ENCODE peak calls at places on chromosomes 11 and 22, in ten cellular contexts. P, V, A, D, H, C, B, Q, I and E are unnamed samples.

GRCh38 chr11:115656684-115657083 is 152.5 kb upstream of the CADM1 start:
- DNase-seq in H (peak), C (no peak), P (peak), I (no peak), B (no peak), D (no peak), A (no peak), V (no peak), Q (no peak), E (peak)

GRCh38 chr11:29321293-29322132 is 695.3 kb downstream of the KCNA4 start:
- DNase-seq in C (no peak), D (no peak), H (no peak), Q (no peak), A (no peak), P (peak), B (no peak), V (peak), I (no peak), E (no peak)

GRCh38 chr11:92830382-92831148 is 138.9 kb upstream of the MTNR1B start:
- DNase-seq in Q (no peak), D (no peak), P (no peak), H (no peak), B (no peak), I (no peak), A (no peak), V (no peak), C (no peak), E (no peak)

GRCh38 chr22:50305658-50306566 is 1.5 kb downstream of the PLXNB2 start:
- DNase-seq in B (peak), D (peak), H (peak), P (peak), Q (peak), A (no peak), V (peak), C (no peak), I (peak), E (no peak)

GRCh38 chr11:27158763-27159679 is 118.4 kb downstream of the BBOX1 start:
- DNase-seq in B (peak), V (peak), D (peak), C (peak), H (peak), P (peak), I (peak), Q (peak), A (no peak), E (peak)

GRCh38 chr11:67404515-67405195 is 772 bp downstream of the TBC1D10C start:
- DNase-seq in C (no peak), I (no peak), Q (no peak), P (no peak), A (no peak), D (no peak), H (no peak), B (no peak), V (no peak), E (no peak)

GRCh38 chr11:12893787-12894672 is 115.1 kb upstream of the RASSF10 start:
- DNase-seq in D (peak), C (peak), V (no peak), H (peak), B (no peak), I (peak), A (peak), P (peak), Q (peak), E (peak)

GRCh38 chr11:134822930-134823329 is 410.9 kb upstream of the B3GAT1 start:
- DNase-seq in B (no peak), A (no peak), H (no peak), C (no peak), V (no peak), I (no peak), Q (no peak), P (no peak), D (no peak), E (peak)

GRCh38 chr11:44619931-44620725 is 54.7 kb downstream of the CD82 start:
- DNase-seq in P (no peak), Q (peak), C (no peak), B (no peak), I (no peak), H (no peak), A (no peak), D (no peak), V (no peak), E (peak)

GRCh38 chr22:48938741-48939140 is 888.9 kb downstream of the BRD1 start:
- DNase-seq in C (no peak), A (no peak), D (no peak), V (no peak), Q (no peak), P (no peak), I (no peak), H (no peak), B (no peak), E (no peak)

GRCh38 chr22:23152238-23153114 is 7.2 kb downstream of the RAB36 start:
- DNase-seq in C (no peak), H (no peak), I (no peak), V (no peak), A (no peak), Q (no peak), P (no peak), D (no peak), B (no peak), E (peak)

GRCh38 chr11:78039919-78040671 is 17.0 kb upstream of the KCTD14 start:
- DNase-seq in H (peak), I (peak), A (no peak), V (peak), P (peak), B (no peak), C (no peak), Q (peak), D (no peak), E (no peak)
- H3K4me3 ChIP-seq in H (no peak), I (no peak), A (no peak), V (peak), P (peak), B (no peak), C (peak), Q (peak), D (peak), E (no peak)

DNA sequence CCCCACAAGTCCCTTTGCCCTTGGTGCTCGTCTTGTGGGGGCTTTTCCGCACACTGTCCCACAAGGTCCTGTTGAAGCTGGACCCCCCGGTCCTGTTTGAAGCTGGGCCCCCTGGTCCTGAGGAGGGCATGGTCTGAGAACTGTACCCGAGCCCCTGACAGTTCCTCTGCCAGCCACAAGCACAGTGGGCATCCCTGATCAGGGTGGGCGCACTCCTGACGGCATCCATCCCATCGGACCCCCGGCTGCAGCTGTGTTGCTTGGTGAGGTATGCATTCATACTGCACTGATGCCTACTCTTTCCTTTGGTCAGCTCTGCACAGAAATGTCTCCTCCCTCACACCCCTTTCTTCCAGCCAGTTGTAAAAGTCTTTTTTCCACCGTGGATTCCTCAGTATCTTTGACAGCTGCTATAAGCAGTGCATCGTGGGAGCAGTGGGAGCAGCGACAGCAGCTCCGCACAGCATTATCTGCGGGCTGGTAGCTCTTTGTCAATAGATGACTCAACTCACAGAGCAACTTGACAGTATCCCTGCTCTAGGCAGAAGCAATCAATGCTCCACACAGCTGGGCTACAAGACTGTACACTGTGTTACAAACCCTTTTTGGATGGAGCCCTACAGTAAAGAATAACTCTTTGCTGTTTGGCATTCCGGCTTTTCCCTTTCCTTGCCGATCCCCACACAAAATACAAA is 1030.8 kb upstream of the CCDC90B start:
- DNase-seq in P (no peak), Q (no peak), D (no peak), A (no peak), B (no peak), I (peak), V (no peak), C (no peak), H (no peak), E (no peak)
- H3K4me3 ChIP-seq in P (no peak), Q (no peak), D (no peak), A (no peak), B (no peak), I (no peak), V (no peak), C (no peak), H (no peak), E (no peak)

DNA sequence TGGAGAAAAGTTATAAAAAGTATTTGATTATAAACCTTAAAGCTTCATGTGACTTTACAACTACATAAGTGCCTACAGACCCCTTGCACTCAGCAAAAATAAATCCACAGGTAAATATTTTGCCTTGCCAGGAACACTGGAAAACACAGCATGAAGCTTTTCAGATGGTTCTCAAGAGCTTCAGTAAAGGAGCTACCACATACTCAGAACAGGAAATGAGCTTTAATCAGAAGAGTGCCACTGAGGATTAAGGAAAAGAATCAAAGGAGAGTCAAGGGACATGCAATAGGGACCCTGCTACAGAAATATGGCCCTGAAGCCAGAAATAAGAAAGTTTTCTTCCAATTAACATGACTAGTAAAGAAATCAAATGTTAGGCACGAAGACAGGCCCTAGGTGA is 1.2 kb downstream of the CASP1 start:
- DNase-seq in P (no peak), H (no peak), V (no peak), A (peak), I (no peak), C (no peak), Q (no peak), D (no peak), B (no peak), E (no peak)
- H3K4me3 ChIP-seq in P (no peak), H (no peak), V (peak), A (peak), I (no peak), C (no peak), Q (no peak), D (peak), B (no peak), E (no peak)

DNA sequence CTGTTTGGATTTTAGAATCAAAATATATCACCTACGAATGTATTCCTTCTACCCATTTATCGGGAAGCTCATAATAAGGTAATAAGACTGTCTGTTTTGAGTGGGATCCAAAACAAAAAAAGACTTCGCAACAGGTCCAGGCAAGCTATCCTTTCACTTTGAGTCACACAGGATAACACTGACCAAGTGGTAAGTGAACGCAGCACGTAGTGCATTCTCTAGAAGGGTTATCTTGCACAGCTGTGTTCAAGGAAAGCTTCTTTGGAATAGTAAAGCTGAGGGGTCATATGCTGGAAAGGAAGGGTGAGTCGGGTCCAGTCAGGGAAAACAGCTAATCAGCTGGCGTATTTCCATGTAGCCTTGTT is 22.3 kb upstream of the NRGN start:
- DNase-seq in A (no peak), P (no peak), C (no peak), B (no peak), Q (no peak), I (peak), D (peak), V (no peak), H (no peak), E (no peak)
- H3K4me3 ChIP-seq in A (peak), P (no peak), C (no peak), B (no peak), Q (peak), I (no peak), D (peak), V (no peak), H (no peak), E (no peak)

DNA sequence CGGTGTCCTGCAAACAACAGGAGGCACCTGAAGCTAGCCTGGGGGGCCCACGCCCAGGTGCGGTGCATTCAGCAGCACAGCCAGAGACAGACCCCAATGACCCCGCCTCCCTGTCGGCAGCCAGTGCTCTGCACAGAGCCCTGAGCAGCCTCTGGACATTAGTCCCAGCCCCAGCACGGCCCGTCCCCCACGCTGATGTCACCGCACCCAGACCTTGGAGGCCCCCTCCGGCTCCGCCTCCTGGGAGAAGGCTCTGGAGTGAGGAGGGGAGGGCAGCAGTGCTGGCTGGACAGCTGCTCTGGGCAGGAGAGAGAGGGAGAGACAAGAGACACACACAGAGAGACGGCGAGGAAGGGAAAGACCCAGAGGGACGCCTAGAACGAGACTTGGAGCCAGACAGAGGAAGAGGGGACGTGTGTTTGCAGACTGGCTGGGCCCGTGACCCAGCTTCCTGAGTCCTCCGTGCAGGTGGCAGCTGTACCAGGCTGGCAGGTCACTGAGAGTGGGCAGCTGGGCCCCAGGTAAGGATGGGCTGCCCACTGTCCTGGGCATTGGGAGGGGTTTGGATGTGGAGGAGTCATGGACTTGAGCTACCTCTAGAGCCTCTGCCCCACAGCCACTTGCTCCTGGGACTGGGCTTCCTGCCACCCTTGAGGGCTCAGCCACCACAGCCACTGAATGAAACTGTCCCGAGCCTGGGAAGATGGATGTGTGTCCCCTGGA is at the start of gene MYO7A:
- DNase-seq in I (peak), B (no peak), C (no peak), P (no peak), A (no peak), H (peak), D (no peak), Q (peak), V (no peak), E (peak)
- H3K4me3 ChIP-seq in I (peak), B (peak), C (peak), P (peak), A (peak), H (no peak), D (peak), Q (peak), V (peak), E (peak)

GRCh38 chr22:45450101-45450785 is 36.8 kb downstream of the RIBC2 start:
- DNase-seq in A (no peak), P (no peak), C (no peak), Q (no peak), H (no peak), V (no peak), I (no peak), D (no peak), B (no peak), E (no peak)
- H3K4me3 ChIP-seq in A (no peak), P (no peak), C (no peak), Q (no peak), H (no peak), V (no peak), I (no peak), D (no peak), B (no peak), E (no peak)

DNA sequence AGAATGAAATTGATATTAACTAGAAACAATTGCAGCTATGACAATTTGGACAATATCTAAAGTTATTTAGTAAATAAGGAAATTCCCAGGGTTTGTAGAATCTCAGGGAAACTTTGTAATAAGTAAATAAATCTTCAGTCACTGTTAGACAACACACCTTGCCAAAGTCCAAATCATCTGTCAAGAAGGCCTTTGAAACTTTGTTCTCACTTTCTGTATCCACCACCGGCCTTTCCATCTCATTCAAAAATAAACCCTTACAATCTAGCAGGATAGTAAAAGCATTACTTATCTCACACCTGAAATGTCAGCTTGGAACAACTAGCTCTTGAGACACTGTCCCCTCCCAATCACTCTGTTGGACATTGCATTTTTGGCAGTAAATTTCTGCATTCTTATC is 7.9 kb downstream of the NNMT start:
- DNase-seq in C (no peak), A (no peak), B (no peak), V (no peak), H (no peak), P (no peak), I (no peak), Q (no peak), D (no peak), E (no peak)
- H3K4me3 ChIP-seq in C (no peak), A (no peak), B (no peak), V (no peak), H (no peak), P (peak), I (no peak), Q (no peak), D (no peak), E (no peak)

GRCh38 chr11:8685306-8685705 is 2.7 kb downstream of the RPL27A start:
- DNase-seq in B (no peak), H (no peak), A (no peak), Q (no peak), V (no peak), D (no peak), P (no peak), I (no peak), C (no peak), E (no peak)
- H3K4me3 ChIP-seq in B (no peak), H (no peak), A (no peak), Q (no peak), V (peak), D (peak), P (peak), I (no peak), C (peak), E (no peak)

DNA sequence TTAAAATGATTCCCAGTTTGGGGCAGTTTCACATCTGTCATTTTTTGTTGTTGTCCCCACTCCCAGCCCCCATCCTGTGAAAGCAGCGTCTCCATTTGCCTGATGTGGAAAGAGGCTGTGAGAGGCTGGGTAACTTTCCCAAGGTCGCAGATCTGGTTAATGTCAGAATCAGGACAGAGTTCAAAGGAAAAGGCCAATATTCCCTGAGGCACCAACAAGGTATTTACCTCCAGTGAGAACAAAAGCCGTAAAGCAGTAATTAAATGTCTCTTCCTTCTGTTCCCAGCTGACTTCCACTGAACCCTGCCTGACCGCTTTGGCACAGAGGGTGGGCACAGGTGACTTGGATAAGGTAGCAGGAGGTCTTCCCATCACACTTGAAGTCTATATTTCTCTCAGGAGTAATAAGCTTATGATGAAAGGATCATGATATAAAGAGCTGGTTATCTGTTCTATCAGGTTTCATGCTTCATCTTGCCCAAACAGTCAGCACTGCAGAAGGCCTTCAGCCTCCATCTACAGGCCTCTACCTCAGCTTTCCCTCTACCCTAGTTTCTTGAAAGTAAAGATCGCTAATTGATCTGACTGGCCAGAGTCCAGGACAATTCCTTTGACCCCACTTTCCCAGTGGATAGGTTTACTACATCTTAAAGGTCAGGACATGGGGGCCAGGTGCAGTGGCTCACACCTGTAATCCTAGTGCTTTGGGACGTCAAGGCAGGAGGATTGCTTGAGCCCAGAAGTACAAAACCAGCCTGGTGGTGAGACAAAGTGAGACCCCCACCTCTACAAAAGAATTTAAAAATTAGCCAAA is 9.4 kb downstream of the C11orf91 start:
- DNase-seq in V (no peak), C (no peak), B (no peak), P (peak), D (no peak), H (peak), Q (no peak), I (no peak), A (no peak), E (no peak)
- H3K4me3 ChIP-seq in V (no peak), C (no peak), B (no peak), P (peak), D (peak), H (no peak), Q (no peak), I (no peak), A (no peak), E (no peak)